ENCODE peak calls at places on chromosomes 12 and 14, in five cellular contexts. H is Right ventricle myocardium inferior; T is SHP77; Z is sigmoid colon; I is stimulated activated CD4-positive, alpha-beta T cell treated with anti-CD3 and anti-CD28 coated beads, Interleukin-12 subunit alpha, Interleukin-12 subunit beta, amount 100 ng/mL, for 24 hours. D is an unnamed sample.

GRCh38 chr14:67962215-67962644 is 142.7 kb downstream of the RAD51B start:
- DNase-seq in H (no peak), T (no peak), Z (no peak), I (no peak), D (no peak)

GRCh38 chr12:132558861-132559623 is 51.3 kb downstream of the LRCOL1 start:
- DNase-seq in H (no peak), T (no peak), Z (no peak), I (no peak), D (no peak)

GRCh38 chr14:104893435-104894207 is 28.6 kb downstream of the CEP170B start:
- DNase-seq in H (no peak), T (no peak), Z (peak; percentile 59), I (no peak), D (peak; percentile 73)

GRCh38 chr12:102385343-102385742 is 95.0 kb downstream of the IGF1 start:
- DNase-seq in H (no peak), T (no peak), Z (no peak), I (no peak), D (no peak)

GRCh38 chr12:18723752-18724151 is 14.1 kb downstream of the PLCZ1 start:
- DNase-seq in H (no peak), T (no peak), Z (no peak), I (no peak), D (no peak)

GRCh38 chr12:25130741-25131188 is 64.2 kb downstream of the DNAI7 start:
- DNase-seq in H (no peak), T (peak; percentile 29), Z (no peak), I (no peak), D (no peak)

GRCh38 chr12:32921397-32921796 is 24.8 kb upstream of the PKP2 start:
- DNase-seq in H (no peak), T (no peak), Z (no peak), I (no peak), D (no peak)

GRCh38 chr12:75908961-75909699 is 122.4 kb downstream of the PHLDA1 start:
- DNase-seq in H (peak; percentile 79), T (peak; percentile 91), Z (peak; percentile 85), I (no peak), D (peak; percentile 61)

GRCh38 chr14:103846569-103847438 is 571 bp downstream of the PPP1R13B start:
- DNase-seq in H (peak; percentile 56), T (peak; percentile 32), Z (peak; percentile 69), I (no peak), D (peak; percentile 89)

GRCh38 chr12:34602213-34602940 is 580.1 kb downstream of the ALG10 start:
- DNase-seq in H (no peak), T (no peak), Z (peak; percentile 52), I (no peak), D (peak; percentile 36)

GRCh38 chr14:74841230-74842207 is 34.4 kb downstream of the PROX2 start:
- DNase-seq in H (no peak), T (no peak), Z (no peak), I (no peak), D (no peak)

GRCh38 chr12:33115716-33116115 is 219.1 kb upstream of the PKP2 start:
- DNase-seq in H (no peak), T (no peak), Z (no peak), I (no peak), D (no peak)

GRCh38 chr14:100292301-100292775 is 13.9 kb downstream of the SLC25A29 start:
- DNase-seq in H (no peak), T (no peak), Z (no peak), I (no peak), D (peak; percentile 79)

GRCh38 chr12:32515137-32515860 is 115.9 kb downstream of the FGD4 start:
- DNase-seq in H (no peak), T (no peak), Z (no peak), I (no peak), D (no peak)

GRCh38 chr14:67668559-67668958 is 5.9 kb downstream of the VTI1B start:
- DNase-seq in H (no peak), T (no peak), Z (no peak), I (no peak), D (no peak)

GRCh38 chr14:36520601-36521525 is 831 bp upstream of the NKX2-1 start:
- DNase-seq in H (no peak), T (peak; percentile 89), Z (no peak), I (no peak), D (peak; percentile 66)

GRCh38 chr14:50396636-50397460 is at the start of gene CDKL1:
- DNase-seq in H (peak; percentile 86), T (peak; percentile 73), Z (peak; percentile 80), I (peak; percentile 24), D (peak; percentile 89)

GRCh38 chr12:26791328-26791791 is 41.6 kb downstream of the ITPR2 start:
- DNase-seq in H (no peak), T (no peak), Z (no peak), I (no peak), D (no peak)

GRCh38 chr12:31651893-31652521 is 7.5 kb upstream of the ETFBKMT start:
- DNase-seq in H (no peak), T (peak; percentile 95), Z (no peak), I (no peak), D (no peak)

GRCh38 chr12:86945685-86946196 is 689.5 kb upstream of the MGAT4C start:
- DNase-seq in H (no peak), T (no peak), Z (no peak), I (no peak), D (no peak)

GRCh38 chr14:33950320-33951182 is at the start of gene EGLN3:
- DNase-seq in H (peak; percentile 93), T (peak; percentile 95), Z (peak; percentile 95), I (no peak), D (peak; percentile 95)

GRCh38 chr14:63632932-63633514 is 8.6 kb downstream of the WDR89 start:
- DNase-seq in H (no peak), T (no peak), Z (no peak), I (no peak), D (no peak)

GRCh38 chr12:111446044-111446581 is 40.4 kb downstream of the SH2B3 start:
- DNase-seq in H (peak; percentile 62), T (peak; percentile 85), Z (peak; percentile 75), I (no peak), D (peak; percentile 81)

GRCh38 chr12:121391619-121392324 is 8.1 kb upstream of the RNF34 start:
- DNase-seq in H (no peak), T (no peak), Z (no peak), I (no peak), D (no peak)

GRCh38 chr12:131897276-131897675 is 2.9 kb downstream of the ULK1 start:
- DNase-seq in H (peak; percentile 59), T (no peak), Z (peak; percentile 69), I (no peak), D (peak; percentile 76)

GRCh38 chr12:91896725-91897515 is 248.7 kb downstream of the BTG1 start:
- DNase-seq in H (no peak), T (no peak), Z (peak; percentile 64), I (no peak), D (peak; percentile 20)

GRCh38 chr14:68216957-68217356 is 397.4 kb downstream of the RAD51B start:
- DNase-seq in H (no peak), T (no peak), Z (no peak), I (no peak), D (no peak)

GRCh38 chr12:71945121-71945520 is 6.5 kb downstream of the TPH2 start:
- DNase-seq in H (no peak), T (no peak), Z (no peak), I (no peak), D (no peak)

GRCh38 chr12:46518184-46518583 is 145.6 kb upstream of the SLC38A2 start:
- DNase-seq in H (no peak), T (no peak), Z (no peak), I (no peak), D (peak; percentile 79)

GRCh38 chr14:68756071-68756481 is 36.8 kb downstream of the ZFP36L1 start:
- DNase-seq in H (no peak), T (no peak), Z (no peak), I (no peak), D (no peak)

GRCh38 chr12:71392521-71393145 is 47.0 kb upstream of the LGR5 start:
- DNase-seq in H (no peak), T (peak; percentile 72), Z (no peak), I (no peak), D (no peak)

D was measured in kidney.